ENCODE peak calls at places on chromosomes 3 and 15, in five cellular contexts. E, J, Q, V and T are unnamed samples.

GRCh38 chr3:11335056-11335608 is 62.9 kb downstream of the ATG7 start:
- DNase-seq in E (no peak), J (no peak), Q (no peak), V (peak), T (no peak)

GRCh38 chr3:66386925-66387650 is 113.7 kb downstream of the LRIG1 start:
- DNase-seq in E (no peak), J (no peak), Q (no peak), V (no peak), T (peak)

GRCh38 chr15:48751595-48751994 is 59.3 kb downstream of the CEP152 start:
- DNase-seq in E (no peak), J (no peak), Q (no peak), V (no peak), T (no peak)

GRCh38 chr3:129482721-129483120 is 42.7 kb downstream of the IFT122 start:
- DNase-seq in E (no peak), J (no peak), Q (no peak), V (peak), T (no peak)

GRCh38 chr3:43692971-43693370 is 2.2 kb downstream of the ABHD5 start:
- DNase-seq in E (no peak), J (no peak), Q (no peak), V (no peak), T (no peak)

GRCh38 chr3:73637042-73637441 is 12.3 kb upstream of the PDZRN3 start:
- DNase-seq in E (no peak), J (no peak), Q (no peak), V (no peak), T (no peak)

GRCh38 chr3:66795365-66795764 is 202.7 kb upstream of the KBTBD8 start:
- DNase-seq in E (no peak), J (no peak), Q (no peak), V (no peak), T (no peak)

GRCh38 chr3:172106989-172107388 is 67.6 kb downstream of the FNDC3B start:
- DNase-seq in E (no peak), J (peak), Q (no peak), V (no peak), T (no peak)

GRCh38 chr15:51403072-51403878 is 61.8 kb downstream of the GLDN start:
- DNase-seq in E (no peak), J (no peak), Q (peak), V (peak), T (no peak)

GRCh38 chr3:106261915-106262683 is 393.3 kb upstream of the CBLB start:
- DNase-seq in E (no peak), J (no peak), Q (no peak), V (no peak), T (no peak)

GRCh38 chr3:128559486-128560225 is 66.7 kb upstream of the GATA2 start:
- DNase-seq in E (peak), J (peak), Q (no peak), V (peak), T (no peak)

GRCh38 chr3:171803044-171803443 is 7.2 kb downstream of the PLD1 start:
- DNase-seq in E (no peak), J (no peak), Q (no peak), V (no peak), T (no peak)

GRCh38 chr15:25418202-25418601 is 20.6 kb downstream of the UBE3A start:
- DNase-seq in E (no peak), J (no peak), Q (no peak), V (no peak), T (no peak)

GRCh38 chr3:110856916-110857315 is 214.7 kb upstream of the NECTIN3 start:
- DNase-seq in E (no peak), J (no peak), Q (no peak), V (no peak), T (no peak)

GRCh38 chr15:84791763-84792162 is 25.4 kb upstream of the ALPK3 start:
- DNase-seq in E (no peak), J (no peak), Q (no peak), V (no peak), T (no peak)

GRCh38 chr15:35690089-35690488 is 144.1 kb upstream of the DPH6 start:
- DNase-seq in E (no peak), J (no peak), Q (no peak), V (no peak), T (no peak)

GRCh38 chr15:60362318-60363023 is 35.3 kb downstream of the ANXA2 start:
- DNase-seq in E (no peak), J (no peak), Q (no peak), V (no peak), T (no peak)

GRCh38 chr3:36135863-36136262 is 244.4 kb upstream of the STAC start:
- DNase-seq in E (no peak), J (no peak), Q (no peak), V (no peak), T (no peak)

GRCh38 chr3:162507397-162507796 is 1010.8 kb downstream of the OTOL1 start:
- DNase-seq in E (no peak), J (no peak), Q (no peak), V (no peak), T (no peak)

GRCh38 chr3:126558336-126559071 is at the start of gene C3orf22:
- DNase-seq in E (peak), J (peak), Q (peak), V (no peak), T (peak)

GRCh38 chr15:79179108-79179561 is 88.6 kb upstream of the RASGRF1 start:
- DNase-seq in E (no peak), J (no peak), Q (no peak), V (peak), T (no peak)

DNA sequence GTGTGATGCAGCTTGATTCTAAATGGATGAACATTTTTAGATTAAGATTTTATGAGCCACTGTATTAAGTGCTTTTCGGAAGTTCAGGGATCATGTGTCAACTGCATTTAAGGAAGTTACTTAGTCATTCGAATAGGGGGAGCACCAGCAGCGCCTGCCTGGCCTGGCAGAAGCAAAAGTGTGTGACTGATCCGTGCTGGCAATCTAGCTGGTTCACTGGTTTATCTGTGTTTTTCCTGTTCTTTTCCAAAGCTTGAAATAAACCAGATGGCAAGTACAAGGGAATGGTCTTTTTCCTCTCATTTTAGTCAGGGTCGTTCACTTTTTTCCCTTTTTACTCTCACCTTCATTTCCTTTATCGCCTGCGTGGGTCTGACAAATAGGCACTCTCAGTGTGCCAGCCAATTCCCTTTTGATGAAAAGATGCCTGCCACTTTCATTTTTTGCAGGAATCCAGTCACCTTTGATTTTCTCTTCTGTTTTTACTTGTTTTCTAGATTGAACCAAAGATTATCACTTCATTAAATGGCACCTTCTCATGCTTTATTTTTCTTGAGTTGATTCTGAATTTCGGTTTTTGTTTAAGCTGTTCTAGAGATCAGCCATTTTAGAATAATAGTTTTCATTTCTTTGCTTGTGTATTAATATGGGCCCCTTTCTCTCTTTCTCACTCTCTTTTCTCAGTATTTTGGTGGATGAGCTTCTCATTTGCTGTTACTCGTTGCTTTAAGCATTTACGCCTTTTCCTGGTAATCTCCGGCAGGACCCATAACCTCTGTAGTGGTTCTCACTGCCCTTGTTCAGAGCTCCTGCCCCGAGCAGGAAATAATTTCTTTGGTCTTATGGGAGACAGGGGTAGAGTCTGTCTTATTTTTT is 2.8 kb downstream of the ABHD2 start:
- DNase-seq in E (peak), J (peak), Q (no peak), V (no peak), T (no peak)
- TF ChIP-seq POLR2AphosphoS5 in E (peak), J (peak), Q (no peak), V (no peak), T (peak)

GRCh38 chr15:98525625-98526024 is 122.7 kb upstream of the IGF1R start:
- DNase-seq in E (peak), J (no peak), Q (no peak), V (peak), T (no peak)

GRCh38 chr15:98530570-98530969 is 117.8 kb upstream of the IGF1R start:
- DNase-seq in E (no peak), J (no peak), Q (no peak), V (no peak), T (no peak)

GRCh38 chr15:98526094-98526493 is 122.2 kb upstream of the IGF1R start:
- DNase-seq in E (no peak), J (no peak), Q (no peak), V (no peak), T (no peak)

GRCh38 chr15:98529205-98530145 is 118.9 kb upstream of the IGF1R start:
- DNase-seq in E (no peak), J (no peak), Q (no peak), V (no peak), T (no peak)

GRCh38 chr15:98528056-98528725 is 120.1 kb upstream of the IGF1R start:
- DNase-seq in E (no peak), J (no peak), Q (no peak), V (no peak), T (no peak)
- TF ChIP-seq POLR2AphosphoS5 in E (no peak), J (no peak), Q (no peak), V (no peak), T (no peak)

DNA sequence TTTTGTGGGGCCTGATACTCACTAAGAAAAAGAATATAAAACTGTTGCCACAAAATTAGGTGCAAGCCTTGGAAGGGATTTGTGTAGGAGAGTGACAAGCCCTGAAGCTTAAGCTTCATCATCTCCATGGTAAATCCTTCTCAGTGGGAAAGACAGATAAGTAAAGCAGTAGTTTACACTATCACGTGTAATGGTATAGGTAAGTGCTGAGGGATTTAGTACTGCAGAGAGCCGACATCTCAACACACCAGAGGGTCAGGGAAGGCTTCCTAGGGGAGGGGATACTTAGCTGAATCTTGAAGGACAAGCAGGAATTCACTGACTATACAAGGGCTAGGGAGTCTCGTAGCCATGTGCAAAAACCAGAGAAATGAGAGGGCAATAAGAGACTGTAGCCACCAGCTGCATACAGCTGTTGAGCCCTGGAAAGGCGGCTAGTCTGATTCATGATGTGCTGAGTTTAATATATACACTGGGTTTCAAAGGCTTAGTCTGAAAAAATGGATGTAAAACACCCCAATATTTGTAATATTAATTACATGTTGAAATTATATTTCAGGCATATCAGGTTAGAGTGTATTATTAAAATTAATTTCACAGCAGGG is 11.1 kb downstream of the SLC24A1 start:
- DNase-seq in E (no peak), J (no peak), Q (no peak), V (no peak), T (no peak)
- TF ChIP-seq POLR2AphosphoS5 in E (no peak), J (no peak), Q (no peak), V (no peak), T (no peak)

DNA sequence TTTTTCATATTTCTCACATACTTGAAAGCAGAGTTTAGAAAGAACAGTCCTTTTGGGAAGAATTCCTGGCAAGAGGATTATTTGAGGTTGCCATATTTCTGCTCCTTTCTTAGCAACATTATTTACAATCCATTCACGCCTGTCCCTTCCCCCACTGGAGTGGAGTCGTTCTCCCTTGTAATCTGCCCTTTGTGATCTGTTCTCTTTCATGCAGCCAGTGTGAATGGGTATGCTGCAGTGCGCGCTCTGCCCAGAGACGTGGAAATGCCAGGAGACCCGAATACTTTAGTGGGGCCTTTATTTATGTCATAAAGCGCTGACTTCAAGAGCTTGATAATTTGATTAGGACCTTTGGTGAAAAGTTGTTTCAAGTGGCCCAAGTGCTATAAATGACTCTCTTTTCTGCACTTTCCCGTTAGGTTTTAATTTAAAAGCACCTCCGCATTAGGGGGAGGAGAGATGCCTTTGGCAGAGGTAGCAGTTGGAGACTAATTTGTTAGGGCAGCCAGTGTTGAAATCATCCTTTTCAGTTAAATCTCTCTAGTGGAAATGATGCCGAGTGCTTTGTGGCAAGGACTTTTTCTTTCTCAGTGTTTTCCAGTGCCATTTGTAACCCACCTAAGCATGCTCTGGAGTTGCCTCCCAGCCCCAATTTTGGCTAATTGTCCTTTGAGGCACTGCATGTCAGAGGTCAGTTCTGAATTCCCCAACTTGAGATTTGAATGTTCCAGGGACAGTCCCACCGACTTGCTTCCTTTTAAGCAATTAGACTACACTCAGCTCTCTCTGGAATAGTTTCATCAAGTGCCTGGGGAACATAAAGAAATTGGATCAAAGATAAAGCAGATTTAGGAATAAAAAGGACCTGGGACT is 52.5 kb downstream of the PSMD6 start:
- DNase-seq in E (no peak), J (no peak), Q (no peak), V (peak), T (no peak)
- TF ChIP-seq POLR2AphosphoS5 in E (no peak), J (no peak), Q (no peak), V (no peak), T (no peak)

GRCh38 chr3:72446406-72447058 is 401.7 kb downstream of the SHQ1 start:
- DNase-seq in E (no peak), J (peak), Q (peak), V (peak), T (no peak)
- TF ChIP-seq POLR2AphosphoS5 in E (no peak), J (no peak), Q (peak), V (no peak), T (no peak)

DNA sequence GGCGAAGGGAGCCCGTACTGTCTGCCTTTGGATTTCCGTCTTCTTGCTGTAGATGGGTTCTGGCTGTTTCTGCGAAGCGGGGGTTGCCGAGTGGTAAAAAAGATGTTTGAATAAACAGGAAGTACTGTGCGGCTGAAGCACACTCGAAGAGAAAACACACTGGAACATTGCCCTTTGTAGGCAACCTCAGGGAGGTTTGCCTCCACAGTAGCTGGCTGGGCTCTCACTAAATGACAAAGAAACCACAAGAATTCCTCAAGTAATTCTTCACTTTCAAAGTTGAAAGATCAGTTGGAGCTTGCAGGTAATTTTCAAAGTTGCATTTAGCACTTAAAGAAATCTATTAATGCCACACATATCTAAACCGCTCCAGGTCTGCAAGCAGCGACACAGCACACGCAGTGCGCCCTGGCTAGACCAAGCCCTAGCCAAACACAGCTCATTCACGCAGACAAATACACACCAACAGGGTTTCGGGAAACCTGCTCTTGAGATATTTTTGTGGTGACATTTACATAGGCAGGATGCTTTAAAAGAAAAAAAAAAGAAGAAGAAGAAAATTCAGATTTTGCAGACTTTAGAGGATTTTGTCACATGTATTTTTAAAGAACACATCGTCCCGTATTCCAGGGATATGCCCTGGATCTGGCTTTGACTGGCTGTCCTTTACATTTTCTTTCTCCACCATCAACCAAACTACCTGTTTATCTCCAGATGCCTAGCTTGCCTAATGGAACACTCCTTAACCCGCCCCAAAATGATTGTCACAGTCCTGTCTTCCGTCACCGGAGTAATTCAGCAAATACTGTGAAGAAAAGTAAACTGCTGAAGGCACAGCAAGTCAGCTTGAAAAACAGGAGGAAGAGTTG is 452.8 kb downstream of the FOXP1 start:
- DNase-seq in E (peak), J (peak), Q (no peak), V (peak), T (no peak)
- TF ChIP-seq POLR2AphosphoS5 in E (peak), J (no peak), Q (no peak), V (no peak), T (peak)